ENCODE peak calls at places on chromosomes 13 and 19, in six cellular contexts. One of them, this sample, is unnamed.

GRCh38 chr13:110938662-110939421 is 24.0 kb upstream of the ANKRD10 start:
- DNase-seq in A549: no peak
- DNase-seq in right atrium auricular region: no peak
- DNase-seq in HepG2: no peak
- DNase-seq in sigmoid colon: no peak
- DNase-seq in uterus: no peak
- DNase-seq in this sample: no peak

GRCh38 chr19:38032151-38032550 is 125.1 kb downstream of the SIPA1L3 start:
- DNase-seq in A549: no peak
- DNase-seq in right atrium auricular region: no peak
- DNase-seq in HepG2: no peak
- DNase-seq in sigmoid colon: no peak
- DNase-seq in uterus: no peak
- DNase-seq in this sample: no peak

GRCh38 chr13:69997061-69997460 is 110.6 kb upstream of the ATXN8OS start:
- DNase-seq in A549: no peak
- DNase-seq in right atrium auricular region: no peak
- DNase-seq in HepG2: no peak
- DNase-seq in sigmoid colon: no peak
- DNase-seq in uterus: no peak
- DNase-seq in this sample: no peak

GRCh38 chr19:32287811-32288227 is 57.6 kb upstream of the ZNF507 start:
- DNase-seq in A549: peak; percentile 87
- DNase-seq in right atrium auricular region: peak; percentile 73
- DNase-seq in HepG2: peak; percentile 67
- DNase-seq in sigmoid colon: peak; percentile 79
- DNase-seq in uterus: peak; percentile 66
- DNase-seq in this sample: peak; percentile 16

GRCh38 chr19:41521860-41522555 is 54.0 kb upstream of the CEACAM21 start:
- DNase-seq in A549: no peak
- DNase-seq in right atrium auricular region: no peak
- DNase-seq in HepG2: no peak
- DNase-seq in sigmoid colon: no peak
- DNase-seq in uterus: no peak
- DNase-seq in this sample: no peak

GRCh38 chr19:38685666-38686529 is 38.4 kb downstream of the ACTN4 start:
- DNase-seq in A549: peak; percentile 88
- DNase-seq in right atrium auricular region: no peak
- DNase-seq in HepG2: peak; percentile 65
- DNase-seq in sigmoid colon: no peak
- DNase-seq in uterus: no peak
- DNase-seq in this sample: no peak

GRCh38 chr13:27001705-27002104 is 169.9 kb downstream of the USP12 start:
- DNase-seq in A549: no peak
- DNase-seq in right atrium auricular region: no peak
- DNase-seq in HepG2: no peak
- DNase-seq in sigmoid colon: peak; percentile 48
- DNase-seq in uterus: no peak
- DNase-seq in this sample: no peak

GRCh38 chr19:48283908-48284307 is 14.0 kb downstream of the ZNF114 start:
- DNase-seq in A549: no peak
- DNase-seq in right atrium auricular region: no peak
- DNase-seq in HepG2: no peak
- DNase-seq in sigmoid colon: no peak
- DNase-seq in uterus: no peak
- DNase-seq in this sample: no peak

GRCh38 chr19:44447864-44448674 is at the start of gene ZNF229:
- DNase-seq in A549: peak; percentile 99
- DNase-seq in right atrium auricular region: peak; percentile 85
- DNase-seq in HepG2: peak; percentile 12
- DNase-seq in sigmoid colon: peak; percentile 92
- DNase-seq in uterus: peak; percentile 72
- DNase-seq in this sample: peak; percentile 66

GRCh38 chr13:50016421-50016820 is 1.2 kb downstream of the KCNRG start:
- DNase-seq in A549: no peak
- DNase-seq in right atrium auricular region: no peak
- DNase-seq in HepG2: no peak
- DNase-seq in sigmoid colon: no peak
- DNase-seq in uterus: no peak
- DNase-seq in this sample: no peak

GRCh38 chr13:79557666-79558065 is 76.7 kb downstream of the NDFIP2 start:
- DNase-seq in A549: no peak
- DNase-seq in right atrium auricular region: no peak
- DNase-seq in HepG2: no peak
- DNase-seq in sigmoid colon: no peak
- DNase-seq in uterus: no peak
- DNase-seq in this sample: no peak

GRCh38 chr19:495440-496332 is 600 bp upstream of the MADCAM1 start:
- DNase-seq in A549: peak; percentile 86
- DNase-seq in right atrium auricular region: no peak
- DNase-seq in HepG2: no peak
- DNase-seq in sigmoid colon: no peak
- DNase-seq in uterus: no peak
- DNase-seq in this sample: no peak

GRCh38 chr19:58182577-58182988 is 278 bp upstream of the ZNF274 start:
- DNase-seq in A549: no peak
- DNase-seq in right atrium auricular region: no peak
- DNase-seq in HepG2: no peak
- DNase-seq in sigmoid colon: no peak
- DNase-seq in uterus: no peak
- DNase-seq in this sample: no peak

GRCh38 chr19:14505488-14506239 is 9.7 kb upstream of the GIPC1 start:
- DNase-seq in A549: peak; percentile 95
- DNase-seq in right atrium auricular region: no peak
- DNase-seq in HepG2: peak; percentile 64
- DNase-seq in sigmoid colon: no peak
- DNase-seq in uterus: no peak
- DNase-seq in this sample: no peak

GRCh38 chr13:57557979-57558529 is 73.5 kb upstream of the PCDH17 start:
- DNase-seq in A549: peak; percentile 1
- DNase-seq in right atrium auricular region: no peak
- DNase-seq in HepG2: peak; percentile 15
- DNase-seq in sigmoid colon: no peak
- DNase-seq in uterus: no peak
- DNase-seq in this sample: no peak

GRCh38 chr19:485122-485521 is 11.2 kb upstream of the MADCAM1 start:
- DNase-seq in A549: no peak
- DNase-seq in right atrium auricular region: no peak
- DNase-seq in HepG2: no peak
- DNase-seq in sigmoid colon: no peak
- DNase-seq in uterus: no peak
- DNase-seq in this sample: no peak

GRCh38 chr19:12994701-12995595 is at the start of gene NFIX:
- DNase-seq in A549: no peak
- DNase-seq in right atrium auricular region: no peak
- DNase-seq in HepG2: peak; percentile 24
- DNase-seq in sigmoid colon: peak; percentile 86
- DNase-seq in uterus: peak; percentile 81
- DNase-seq in this sample: no peak

GRCh38 chr13:35767256-35767981 is 290.9 kb upstream of the MAB21L1 start:
- DNase-seq in A549: no peak
- DNase-seq in right atrium auricular region: no peak
- DNase-seq in HepG2: no peak
- DNase-seq in sigmoid colon: no peak
- DNase-seq in uterus: no peak
- DNase-seq in this sample: no peak

GRCh38 chr19:29372461-29372860 is 153.3 kb upstream of the VSTM2B start:
- DNase-seq in A549: no peak
- DNase-seq in right atrium auricular region: peak; percentile 26
- DNase-seq in HepG2: no peak
- DNase-seq in sigmoid colon: no peak
- DNase-seq in uterus: no peak
- DNase-seq in this sample: no peak

GRCh38 chr13:39676315-39676876 is 20.9 kb downstream of the COG6 start:
- DNase-seq in A549: peak; percentile 41
- DNase-seq in right atrium auricular region: no peak
- DNase-seq in HepG2: peak; percentile 28
- DNase-seq in sigmoid colon: no peak
- DNase-seq in uterus: no peak
- DNase-seq in this sample: no peak

GRCh38 chr19:1411255-1412191 is 4.1 kb downstream of the DAZAP1 start:
- DNase-seq in A549: no peak
- DNase-seq in right atrium auricular region: peak; percentile 87
- DNase-seq in HepG2: no peak
- DNase-seq in sigmoid colon: no peak
- DNase-seq in uterus: no peak
- DNase-seq in this sample: peak; percentile 85

GRCh38 chr13:23469901-23470525 is 36.5 kb upstream of the SACS start:
- DNase-seq in A549: peak; percentile 6
- DNase-seq in right atrium auricular region: no peak
- DNase-seq in HepG2: no peak
- DNase-seq in sigmoid colon: no peak
- DNase-seq in uterus: no peak
- DNase-seq in this sample: no peak

GRCh38 chr19:58399903-58400637 is 4.6 kb downstream of the RNF225 start:
- DNase-seq in A549: no peak
- DNase-seq in right atrium auricular region: no peak
- DNase-seq in HepG2: no peak
- DNase-seq in sigmoid colon: peak; percentile 59
- DNase-seq in uterus: no peak
- DNase-seq in this sample: peak; percentile 11

GRCh38 chr13:51995677-51996551 is 15.3 kb downstream of the ATP7B start:
- DNase-seq in A549: no peak
- DNase-seq in right atrium auricular region: no peak
- DNase-seq in HepG2: no peak
- DNase-seq in sigmoid colon: no peak
- DNase-seq in uterus: no peak
- DNase-seq in this sample: no peak

GRCh38 chr13:46181799-46182490 is at the start of gene LCP1:
- DNase-seq in A549: no peak
- DNase-seq in right atrium auricular region: no peak
- DNase-seq in HepG2: no peak
- DNase-seq in sigmoid colon: no peak
- DNase-seq in uterus: no peak
- DNase-seq in this sample: no peak

GRCh38 chr19:40803170-40803856 is 4.3 kb downstream of the EGLN2 start:
- DNase-seq in A549: no peak
- DNase-seq in right atrium auricular region: no peak
- DNase-seq in HepG2: no peak
- DNase-seq in sigmoid colon: no peak
- DNase-seq in uterus: no peak
- DNase-seq in this sample: no peak

GRCh38 chr19:29487432-29487831 is 38.4 kb upstream of the VSTM2B start:
- DNase-seq in A549: no peak
- DNase-seq in right atrium auricular region: peak; percentile 47
- DNase-seq in HepG2: no peak
- DNase-seq in sigmoid colon: peak; percentile 30
- DNase-seq in uterus: no peak
- DNase-seq in this sample: no peak

GRCh38 chr19:29245221-29245620 is 32.3 kb upstream of the UQCRFS1 start:
- DNase-seq in A549: no peak
- DNase-seq in right atrium auricular region: no peak
- DNase-seq in HepG2: no peak
- DNase-seq in sigmoid colon: no peak
- DNase-seq in uterus: no peak
- DNase-seq in this sample: no peak

GRCh38 chr13:36046672-36047071 is 84.5 kb downstream of the DCLK1 start:
- DNase-seq in A549: no peak
- DNase-seq in right atrium auricular region: no peak
- DNase-seq in HepG2: no peak
- DNase-seq in sigmoid colon: no peak
- DNase-seq in uterus: no peak
- DNase-seq in this sample: no peak

GRCh38 chr13:32136061-32136460 is 104.5 kb downstream of the FRY start:
- DNase-seq in A549: no peak
- DNase-seq in right atrium auricular region: no peak
- DNase-seq in HepG2: no peak
- DNase-seq in sigmoid colon: no peak
- DNase-seq in uterus: no peak
- DNase-seq in this sample: no peak
- H3K27ac ChIP-seq in A549: no peak overlapping the region
- H3K27ac ChIP-seq in right atrium auricular region: no peak overlapping the region
- H3K27ac ChIP-seq in HepG2: no peak overlapping the region
- H3K27ac ChIP-seq in sigmoid colon: no peak overlapping the region
- H3K27ac ChIP-seq in uterus: peak overlapping the region; percentile 47
- H3K27ac ChIP-seq in this sample: no peak overlapping the region

GRCh38 chr19:17136617-17137016 is 61.0 kb downstream of the MYO9B start:
- DNase-seq in A549: no peak
- DNase-seq in right atrium auricular region: no peak
- DNase-seq in HepG2: peak; percentile 54
- DNase-seq in sigmoid colon: no peak
- DNase-seq in uterus: no peak
- DNase-seq in this sample: no peak
- H3K27ac ChIP-seq in A549: peak overlapping the region; percentile 91
- H3K27ac ChIP-seq in right atrium auricular region: peak overlapping the region; percentile 97
- H3K27ac ChIP-seq in HepG2: peak overlapping the region; percentile 68
- H3K27ac ChIP-seq in sigmoid colon: peak overlapping the region; percentile 97
- H3K27ac ChIP-seq in uterus: peak overlapping the region; percentile 95
- H3K27ac ChIP-seq in this sample: no peak overlapping the region

DNA sequence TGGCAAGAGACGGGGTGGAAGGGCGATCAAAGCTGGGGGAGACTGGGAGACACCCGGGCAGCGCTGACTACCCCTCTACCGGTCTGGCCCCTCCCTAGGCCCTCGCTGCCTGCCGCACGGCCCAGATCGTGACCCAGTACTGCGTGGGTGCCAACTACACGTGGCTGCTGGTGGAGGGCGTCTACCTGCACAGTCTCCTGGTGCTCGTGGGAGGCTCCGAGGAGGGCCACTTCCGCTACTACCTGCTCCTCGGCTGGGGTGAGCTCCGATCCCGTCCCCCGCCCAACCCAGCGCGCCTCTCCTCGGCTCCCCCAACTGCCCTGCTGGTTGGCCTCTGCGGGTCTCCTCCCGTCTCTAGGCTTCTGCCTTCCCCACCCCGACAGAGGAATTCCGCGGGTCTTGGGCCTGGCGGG is 8.8 kb downstream of the GIPR start:
- DNase-seq in A549: no peak
- DNase-seq in right atrium auricular region: no peak
- DNase-seq in HepG2: no peak
- DNase-seq in sigmoid colon: no peak
- DNase-seq in uterus: no peak
- DNase-seq in this sample: peak; percentile 9
- H3K27ac ChIP-seq in A549: peak overlapping the region; percentile 70
- H3K27ac ChIP-seq in right atrium auricular region: no peak overlapping the region
- H3K27ac ChIP-seq in HepG2: no peak overlapping the region
- H3K27ac ChIP-seq in sigmoid colon: no peak overlapping the region
- H3K27ac ChIP-seq in uterus: no peak overlapping the region
- H3K27ac ChIP-seq in this sample: no peak overlapping the region

DNA sequence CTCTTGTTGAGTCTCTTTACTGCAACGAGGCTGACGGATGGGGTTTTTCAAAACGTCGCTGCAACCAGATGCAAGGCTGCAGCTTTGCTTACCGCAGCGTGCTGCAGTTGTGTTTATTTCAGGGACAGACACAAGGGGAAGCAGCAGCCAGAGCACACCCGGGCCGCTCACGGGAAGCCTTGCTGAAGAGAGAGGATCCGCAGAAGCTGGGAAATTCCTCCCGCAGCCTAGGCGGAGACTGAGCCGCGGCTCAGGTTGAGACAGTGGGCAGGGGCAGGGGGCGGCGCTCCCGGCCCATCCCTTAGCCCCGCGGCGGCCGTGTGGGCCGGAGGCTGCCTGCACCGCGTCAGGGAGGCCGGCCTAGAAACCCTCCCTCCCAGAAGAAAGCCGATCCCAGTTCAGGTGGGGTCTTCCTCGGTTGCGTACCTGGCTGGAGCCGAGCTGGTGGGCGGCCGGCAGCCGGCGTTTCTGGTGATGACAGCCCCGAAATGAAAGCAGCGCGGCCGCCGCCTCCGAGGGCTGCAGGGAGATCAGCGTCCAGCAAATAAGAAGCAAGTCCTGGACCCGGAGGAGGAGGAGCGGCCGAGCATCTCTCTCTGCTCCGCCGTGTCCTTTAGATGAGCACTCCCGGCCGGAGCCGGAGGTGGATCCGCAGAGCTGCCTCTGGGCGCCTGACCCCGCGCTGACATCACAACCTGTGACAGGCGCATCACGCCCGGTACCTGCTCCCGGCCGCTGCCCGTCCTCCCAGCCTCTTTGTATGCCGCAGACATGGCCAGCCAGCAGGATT is at the start of gene FRY:
- DNase-seq in A549: peak; percentile 41
- DNase-seq in right atrium auricular region: peak; percentile 69
- DNase-seq in HepG2: peak; percentile 74
- DNase-seq in sigmoid colon: peak; percentile 87
- DNase-seq in uterus: peak; percentile 71
- DNase-seq in this sample: peak; percentile 58
- H3K27ac ChIP-seq in A549: peak within 1 kb of the TSS; percentile 55
- H3K27ac ChIP-seq in right atrium auricular region: peak within 1 kb of the TSS; percentile 83
- H3K27ac ChIP-seq in HepG2: peak within 1 kb of the TSS; percentile 80
- H3K27ac ChIP-seq in sigmoid colon: peak within 1 kb of the TSS; percentile 93
- H3K27ac ChIP-seq in uterus: peak within 1 kb of the TSS; percentile 94
- H3K27ac ChIP-seq in this sample: peak within 1 kb of the TSS; percentile 60

This sample was measured in caudate nucleus.